ENCODE peak calls at places on chromosome 6, in seven cellular contexts. One of them, this sample, is unnamed.

GRCh38 chr6:16493802-16494201 is 255.4 kb downstream of the GMPR start:
- DNase-seq in OCI-M1: no peak
- DNase-seq in small intestine: no peak
- DNase-seq in NCI-H1092 treated with DMSO at 0.1 percent for 48 hours: no peak
- DNase-seq in dermis blood vessel endothelial cell: no peak
- DNase-seq in stimulated activated CD4-positive, alpha-beta T cell treated with anti-CD3 and anti-CD28 coated beads, Interleukin-4, amount 100 ng/mL, for 48 hours: no peak
- DNase-seq in iPS DF 6.9: no peak
- DNase-seq in this sample: no peak

GRCh38 chr6:136351518-136352106 is 62.0 kb upstream of the BCLAF1 start:
- DNase-seq in OCI-M1: no peak
- DNase-seq in small intestine: no peak
- DNase-seq in NCI-H1092 treated with DMSO at 0.1 percent for 48 hours: no peak
- DNase-seq in dermis blood vessel endothelial cell: no peak
- DNase-seq in stimulated activated CD4-positive, alpha-beta T cell treated with anti-CD3 and anti-CD28 coated beads, Interleukin-4, amount 100 ng/mL, for 48 hours: no peak
- DNase-seq in iPS DF 6.9: no peak
- DNase-seq in this sample: peak; percentile 61

GRCh38 chr6:169045486-169045885 is 208.2 kb downstream of the THBS2 start:
- DNase-seq in OCI-M1: no peak
- DNase-seq in small intestine: no peak
- DNase-seq in NCI-H1092 treated with DMSO at 0.1 percent for 48 hours: peak; percentile 86
- DNase-seq in dermis blood vessel endothelial cell: no peak
- DNase-seq in stimulated activated CD4-positive, alpha-beta T cell treated with anti-CD3 and anti-CD28 coated beads, Interleukin-4, amount 100 ng/mL, for 48 hours: no peak
- DNase-seq in iPS DF 6.9: no peak
- DNase-seq in this sample: peak; percentile 84

GRCh38 chr6:17932362-17932852 is 55.0 kb downstream of the KIF13A start:
- DNase-seq in OCI-M1: peak; percentile 27
- DNase-seq in small intestine: no peak
- DNase-seq in NCI-H1092 treated with DMSO at 0.1 percent for 48 hours: no peak
- DNase-seq in dermis blood vessel endothelial cell: peak; percentile 53
- DNase-seq in stimulated activated CD4-positive, alpha-beta T cell treated with anti-CD3 and anti-CD28 coated beads, Interleukin-4, amount 100 ng/mL, for 48 hours: no peak
- DNase-seq in iPS DF 6.9: no peak
- DNase-seq in this sample: no peak

GRCh38 chr6:89596484-89596883 is 42.1 kb downstream of the LYRM2 start:
- DNase-seq in OCI-M1: no peak
- DNase-seq in small intestine: no peak
- DNase-seq in NCI-H1092 treated with DMSO at 0.1 percent for 48 hours: no peak
- DNase-seq in dermis blood vessel endothelial cell: no peak
- DNase-seq in stimulated activated CD4-positive, alpha-beta T cell treated with anti-CD3 and anti-CD28 coated beads, Interleukin-4, amount 100 ng/mL, for 48 hours: no peak
- DNase-seq in iPS DF 6.9: no peak
- DNase-seq in this sample: no peak

GRCh38 chr6:25499851-25500250 is 152.2 kb upstream of the SCGN start:
- DNase-seq in OCI-M1: no peak
- DNase-seq in small intestine: no peak
- DNase-seq in NCI-H1092 treated with DMSO at 0.1 percent for 48 hours: no peak
- DNase-seq in dermis blood vessel endothelial cell: no peak
- DNase-seq in stimulated activated CD4-positive, alpha-beta T cell treated with anti-CD3 and anti-CD28 coated beads, Interleukin-4, amount 100 ng/mL, for 48 hours: no peak
- DNase-seq in iPS DF 6.9: no peak
- DNase-seq in this sample: no peak

GRCh38 chr6:132820629-132821381 is 6.4 kb downstream of the RPS12 start:
- DNase-seq in OCI-M1: peak; percentile 59
- DNase-seq in small intestine: no peak
- DNase-seq in NCI-H1092 treated with DMSO at 0.1 percent for 48 hours: no peak
- DNase-seq in dermis blood vessel endothelial cell: no peak
- DNase-seq in stimulated activated CD4-positive, alpha-beta T cell treated with anti-CD3 and anti-CD28 coated beads, Interleukin-4, amount 100 ng/mL, for 48 hours: no peak
- DNase-seq in iPS DF 6.9: no peak
- DNase-seq in this sample: no peak

GRCh38 chr6:21479140-21479539 is 114.4 kb upstream of the SOX4 start:
- DNase-seq in OCI-M1: no peak
- DNase-seq in small intestine: peak; percentile 28
- DNase-seq in NCI-H1092 treated with DMSO at 0.1 percent for 48 hours: peak; percentile 42
- DNase-seq in dermis blood vessel endothelial cell: peak; percentile 43
- DNase-seq in stimulated activated CD4-positive, alpha-beta T cell treated with anti-CD3 and anti-CD28 coated beads, Interleukin-4, amount 100 ng/mL, for 48 hours: no peak
- DNase-seq in iPS DF 6.9: no peak
- DNase-seq in this sample: no peak

GRCh38 chr6:157143171-157143884 is 180.0 kb downstream of the TMEM242 start:
- DNase-seq in OCI-M1: no peak
- DNase-seq in small intestine: no peak
- DNase-seq in NCI-H1092 treated with DMSO at 0.1 percent for 48 hours: peak; percentile 60
- DNase-seq in dermis blood vessel endothelial cell: peak; percentile 76
- DNase-seq in stimulated activated CD4-positive, alpha-beta T cell treated with anti-CD3 and anti-CD28 coated beads, Interleukin-4, amount 100 ng/mL, for 48 hours: peak; percentile 8
- DNase-seq in iPS DF 6.9: no peak
- DNase-seq in this sample: no peak

GRCh38 chr6:21163110-21163837 is 430.3 kb upstream of the SOX4 start:
- DNase-seq in OCI-M1: peak; percentile 89
- DNase-seq in small intestine: no peak
- DNase-seq in NCI-H1092 treated with DMSO at 0.1 percent for 48 hours: no peak
- DNase-seq in dermis blood vessel endothelial cell: no peak
- DNase-seq in stimulated activated CD4-positive, alpha-beta T cell treated with anti-CD3 and anti-CD28 coated beads, Interleukin-4, amount 100 ng/mL, for 48 hours: no peak
- DNase-seq in iPS DF 6.9: no peak
- DNase-seq in this sample: no peak

GRCh38 chr6:32609391-32609730 is 19.7 kb upstream of the HLA-DRB1 start:
- DNase-seq in OCI-M1: no peak
- DNase-seq in small intestine: no peak
- DNase-seq in NCI-H1092 treated with DMSO at 0.1 percent for 48 hours: no peak
- DNase-seq in dermis blood vessel endothelial cell: no peak
- DNase-seq in stimulated activated CD4-positive, alpha-beta T cell treated with anti-CD3 and anti-CD28 coated beads, Interleukin-4, amount 100 ng/mL, for 48 hours: no peak
- DNase-seq in iPS DF 6.9: no peak
- DNase-seq in this sample: no peak

GRCh38 chr6:149508485-149508884 is 23.7 kb upstream of the ZC3H12D start:
- DNase-seq in OCI-M1: no peak
- DNase-seq in small intestine: peak; percentile 5
- DNase-seq in NCI-H1092 treated with DMSO at 0.1 percent for 48 hours: no peak
- DNase-seq in dermis blood vessel endothelial cell: no peak
- DNase-seq in stimulated activated CD4-positive, alpha-beta T cell treated with anti-CD3 and anti-CD28 coated beads, Interleukin-4, amount 100 ng/mL, for 48 hours: no peak
- DNase-seq in iPS DF 6.9: no peak
- DNase-seq in this sample: no peak

GRCh38 chr6:24919404-24919892 is 16.3 kb downstream of the RIPOR2 start:
- DNase-seq in OCI-M1: peak; percentile 31
- DNase-seq in small intestine: no peak
- DNase-seq in NCI-H1092 treated with DMSO at 0.1 percent for 48 hours: peak; percentile 89
- DNase-seq in dermis blood vessel endothelial cell: no peak
- DNase-seq in stimulated activated CD4-positive, alpha-beta T cell treated with anti-CD3 and anti-CD28 coated beads, Interleukin-4, amount 100 ng/mL, for 48 hours: no peak
- DNase-seq in iPS DF 6.9: no peak
- DNase-seq in this sample: peak; percentile 94

GRCh38 chr6:13454286-13455221 is 32.8 kb downstream of the GFOD1 start:
- DNase-seq in OCI-M1: peak; percentile 59
- DNase-seq in small intestine: peak; percentile 53
- DNase-seq in NCI-H1092 treated with DMSO at 0.1 percent for 48 hours: no peak
- DNase-seq in dermis blood vessel endothelial cell: peak; percentile 82
- DNase-seq in stimulated activated CD4-positive, alpha-beta T cell treated with anti-CD3 and anti-CD28 coated beads, Interleukin-4, amount 100 ng/mL, for 48 hours: peak; percentile 77
- DNase-seq in iPS DF 6.9: no peak
- DNase-seq in this sample: no peak

GRCh38 chr6:74932214-74932923 is 273.5 kb downstream of the COL12A1 start:
- DNase-seq in OCI-M1: peak; percentile 62
- DNase-seq in small intestine: no peak
- DNase-seq in NCI-H1092 treated with DMSO at 0.1 percent for 48 hours: no peak
- DNase-seq in dermis blood vessel endothelial cell: no peak
- DNase-seq in stimulated activated CD4-positive, alpha-beta T cell treated with anti-CD3 and anti-CD28 coated beads, Interleukin-4, amount 100 ng/mL, for 48 hours: no peak
- DNase-seq in iPS DF 6.9: no peak
- DNase-seq in this sample: no peak

GRCh38 chr6:13445005-13445743 is 42.2 kb downstream of the GFOD1 start:
- DNase-seq in OCI-M1: no peak
- DNase-seq in small intestine: peak; percentile 69
- DNase-seq in NCI-H1092 treated with DMSO at 0.1 percent for 48 hours: peak; percentile 48
- DNase-seq in dermis blood vessel endothelial cell: peak; percentile 86
- DNase-seq in stimulated activated CD4-positive, alpha-beta T cell treated with anti-CD3 and anti-CD28 coated beads, Interleukin-4, amount 100 ng/mL, for 48 hours: no peak
- DNase-seq in iPS DF 6.9: no peak
- DNase-seq in this sample: peak; percentile 57

GRCh38 chr6:90217621-90218496 is 78.8 kb downstream of the BACH2 start:
- DNase-seq in OCI-M1: no peak
- DNase-seq in small intestine: peak; percentile 7
- DNase-seq in NCI-H1092 treated with DMSO at 0.1 percent for 48 hours: peak; percentile 54
- DNase-seq in dermis blood vessel endothelial cell: no peak
- DNase-seq in stimulated activated CD4-positive, alpha-beta T cell treated with anti-CD3 and anti-CD28 coated beads, Interleukin-4, amount 100 ng/mL, for 48 hours: no peak
- DNase-seq in iPS DF 6.9: no peak
- DNase-seq in this sample: peak; percentile 39

GRCh38 chr6:116387374-116387773 is 16.6 kb downstream of the DSE start:
- DNase-seq in OCI-M1: no peak
- DNase-seq in small intestine: no peak
- DNase-seq in NCI-H1092 treated with DMSO at 0.1 percent for 48 hours: no peak
- DNase-seq in dermis blood vessel endothelial cell: peak; percentile 38
- DNase-seq in stimulated activated CD4-positive, alpha-beta T cell treated with anti-CD3 and anti-CD28 coated beads, Interleukin-4, amount 100 ng/mL, for 48 hours: no peak
- DNase-seq in iPS DF 6.9: no peak
- DNase-seq in this sample: no peak

GRCh38 chr6:167798453-167798852 is 28.3 kb upstream of the AFDN start:
- DNase-seq in OCI-M1: no peak
- DNase-seq in small intestine: no peak
- DNase-seq in NCI-H1092 treated with DMSO at 0.1 percent for 48 hours: no peak
- DNase-seq in dermis blood vessel endothelial cell: no peak
- DNase-seq in stimulated activated CD4-positive, alpha-beta T cell treated with anti-CD3 and anti-CD28 coated beads, Interleukin-4, amount 100 ng/mL, for 48 hours: no peak
- DNase-seq in iPS DF 6.9: no peak
- DNase-seq in this sample: no peak

This sample was measured in NCI-H345.